ENCODE peak calls at places on chromosomes 2 and 18, in six cellular contexts. Q is GM12865, R is OCI-LY7, D is ovary, B is PC-9, G is astrocyte of the spinal cord. I is an unnamed sample.
A peak's percentile ranks its signal among the peaks of the same experiment; 100 is the strongest.

GRCh38 chr18:3541549-3542386 is 91.8 kb downstream of the TGIF1 start:
- DNase-seq in Q (peak; percentile 46), R (no peak), D (no peak), B (peak; percentile 14), G (no peak), I (peak; percentile 51)

GRCh38 chr18:845152-845819 is 33.2 kb upstream of the YES1 start:
- DNase-seq in Q (no peak), R (no peak), D (no peak), B (no peak), G (peak; percentile 63), I (no peak)

GRCh38 chr2:162244559-162245031 is 1.4 kb upstream of the FAP start:
- DNase-seq in Q (no peak), R (no peak), D (no peak), B (peak; percentile 67), G (peak; percentile 92), I (no peak)

GRCh38 chr2:206011018-206011614 is 74.9 kb downstream of the INO80D start:
- DNase-seq in Q (no peak), R (no peak), D (no peak), B (no peak), G (no peak), I (no peak)

GRCh38 chr2:161651547-161651946 is 27.3 kb downstream of the SLC4A10 start:
- DNase-seq in Q (no peak), R (no peak), D (no peak), B (no peak), G (no peak), I (no peak)

GRCh38 chr18:46400449-46400848 is 256.6 kb downstream of the LOXHD1 start:
- DNase-seq in Q (peak; percentile 36), R (no peak), D (no peak), B (no peak), G (no peak), I (no peak)

GRCh38 chr2:199228887-199229819 is 228.6 kb downstream of the SATB2 start:
- DNase-seq in Q (peak; percentile 88), R (no peak), D (no peak), B (peak; percentile 50), G (peak; percentile 96), I (peak; percentile 52)

GRCh38 chr2:27118525-27119329 is at the start of gene CGREF1:
- DNase-seq in Q (peak; percentile 34), R (no peak), D (no peak), B (no peak), G (no peak), I (peak; percentile 18)

GRCh38 chr2:168156661-168157060 is 90.7 kb downstream of the STK39 start:
- DNase-seq in Q (no peak), R (no peak), D (no peak), B (no peak), G (peak; percentile 40), I (peak; percentile 12)

GRCh38 chr2:96642564-96643350 is at the start of gene FER1L5:
- DNase-seq in Q (no peak), R (no peak), D (peak; percentile 52), B (no peak), G (peak; percentile 59), I (no peak)

GRCh38 chr2:95165030-95165370 is 609 bp upstream of the ZNF2 start:
- DNase-seq in Q (no peak), R (no peak), D (no peak), B (no peak), G (no peak), I (no peak)

GRCh38 chr2:95159690-95160449 is at the start of gene ZNF514:
- DNase-seq in Q (peak; percentile 88), R (peak; percentile 68), D (peak; percentile 79), B (peak; percentile 72), G (peak; percentile 67), I (peak; percentile 80)

GRCh38 chr2:95166065-95166763 is 605 bp downstream of the ZNF2 start:
- DNase-seq in Q (no peak), R (no peak), D (no peak), B (no peak), G (no peak), I (no peak)

DNA sequence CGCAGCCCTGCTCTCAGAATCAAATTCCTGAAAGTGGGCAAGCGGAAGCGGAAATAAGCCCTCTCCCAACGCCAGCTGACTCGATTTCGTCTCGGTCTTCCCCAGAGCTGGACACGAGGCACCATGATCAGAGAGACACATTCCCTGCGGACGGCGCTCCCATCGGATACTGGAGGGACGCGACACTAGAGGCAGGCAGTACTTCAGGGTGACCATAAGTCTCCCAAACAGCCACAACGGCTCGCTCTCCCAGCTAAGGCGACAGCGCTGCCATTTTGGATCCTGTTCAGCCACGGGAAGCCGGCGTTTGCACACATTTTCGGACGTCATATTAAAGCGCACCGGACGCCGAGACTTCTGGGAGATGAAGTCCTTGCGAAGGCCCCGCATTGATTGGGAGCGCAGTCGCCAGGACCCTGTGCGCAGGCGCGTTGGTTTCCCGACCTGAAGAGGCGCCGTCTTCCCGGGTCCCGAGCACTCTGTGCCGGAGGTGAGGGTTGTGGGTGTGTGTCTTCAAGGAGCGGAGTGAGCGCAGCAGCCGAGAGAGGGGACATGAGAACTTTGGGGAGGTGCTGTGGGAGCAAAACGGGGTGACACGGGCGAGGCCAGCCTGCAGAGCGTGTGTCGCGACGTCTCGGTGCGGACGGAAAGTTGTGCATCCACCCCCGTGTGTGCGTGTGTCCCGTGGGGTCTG is at the start of gene ZNF2:
- DNase-seq in Q (peak; percentile 98), R (peak; percentile 98), D (peak; percentile 98), B (peak; percentile 97), G (peak; percentile 98), I (peak; percentile 98)
- TF ChIP-seq CTCF in Q (no peak), R (no peak), D (no peak), B (no peak), G (no peak), I (no peak)

GRCh38 chr2:209323738-209324137 is 100.1 kb upstream of the MAP2 start:
- DNase-seq in Q (no peak), R (no peak), D (no peak), B (no peak), G (no peak), I (no peak)

GRCh38 chr2:209321076-209321475 is 102.8 kb upstream of the MAP2 start:
- DNase-seq in Q (no peak), R (no peak), D (no peak), B (no peak), G (peak; percentile 46), I (no peak)

GRCh38 chr2:209321581-209321980 is 102.3 kb upstream of the MAP2 start:
- DNase-seq in Q (no peak), R (no peak), D (no peak), B (no peak), G (no peak), I (no peak)

GRCh38 chr2:209322905-209323517 is 100.8 kb upstream of the MAP2 start:
- DNase-seq in Q (no peak), R (no peak), D (no peak), B (no peak), G (no peak), I (no peak)

GRCh38 chr2:209322041-209322440 is 101.8 kb upstream of the MAP2 start:
- DNase-seq in Q (no peak), R (no peak), D (no peak), B (no peak), G (no peak), I (no peak)
- TF ChIP-seq CTCF in Q (no peak), R (peak; percentile 33), D (no peak), B (peak; percentile 39), G (no peak), I (no peak)

DNA sequence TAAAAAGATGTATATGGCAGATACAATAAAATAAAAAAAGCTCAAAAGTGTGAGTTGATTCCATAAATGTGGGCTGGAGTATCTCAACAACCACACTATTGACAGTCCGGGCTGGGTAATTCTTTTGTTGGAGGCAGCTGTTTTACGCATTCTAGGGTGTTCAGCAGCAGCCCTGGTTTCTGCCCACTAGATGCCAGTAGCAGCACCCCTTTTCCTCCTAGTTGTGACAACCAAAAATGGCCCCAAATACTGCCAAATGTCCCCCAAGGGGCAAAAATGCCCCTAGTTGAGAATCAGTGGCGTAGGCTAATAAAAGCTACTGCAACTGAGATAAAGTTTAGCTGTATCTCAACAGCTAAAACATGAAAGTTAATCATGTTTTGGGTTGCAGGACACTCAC is 44.7 kb downstream of the CHMP3 start:
- DNase-seq in Q (peak; percentile 15), R (peak; percentile 4), D (no peak), B (no peak), G (no peak), I (peak; percentile 52)
- TF ChIP-seq CTCF in Q (peak; percentile 12), R (peak; percentile 51), D (no peak), B (no peak), G (peak; percentile 38), I (peak; percentile 50)

GRCh38 chr2:12048551-12048950 is 302.1 kb downstream of the LPIN1 start:
- DNase-seq in Q (peak; percentile 57), R (peak; percentile 86), D (no peak), B (no peak), G (no peak), I (peak; percentile 23)
- TF ChIP-seq CTCF in Q (peak; percentile 42), R (peak; percentile 84), D (no peak), B (no peak), G (peak; percentile 10), I (no peak)

DNA sequence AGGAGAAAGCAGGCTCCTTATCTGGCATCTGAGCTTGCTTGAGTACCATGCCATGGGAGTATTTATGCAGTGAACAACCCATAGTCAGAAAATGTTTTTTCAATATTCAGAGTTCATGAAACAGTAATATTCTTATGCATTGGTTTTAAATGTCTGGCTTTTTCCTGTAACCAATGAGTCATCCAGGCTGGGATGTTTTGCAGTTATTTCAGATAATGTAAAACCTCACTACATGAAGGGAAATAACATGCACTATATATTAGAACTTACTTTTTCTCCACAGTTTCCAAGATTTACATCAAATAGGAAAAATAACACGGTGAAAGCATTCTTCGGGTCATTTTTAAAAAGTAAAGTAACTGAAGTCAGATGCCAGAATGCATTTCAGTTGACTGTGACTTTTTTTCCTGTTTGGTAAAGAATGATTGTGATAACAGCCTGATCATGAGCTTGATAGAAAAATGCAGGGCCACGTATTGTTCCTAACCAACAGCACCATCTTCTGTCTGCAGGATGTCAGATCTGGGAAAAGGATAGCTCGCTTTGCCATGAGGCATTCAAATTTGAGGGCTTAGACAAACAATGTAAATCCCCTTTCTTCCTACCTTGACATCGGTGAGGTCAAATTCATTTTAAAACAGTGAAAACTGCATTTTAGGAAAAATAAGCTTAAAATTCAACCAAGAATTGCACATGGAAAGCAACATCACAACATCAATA is 152.8 kb downstream of the DSC3 start:
- DNase-seq in Q (peak; percentile 1), R (peak; percentile 0), D (no peak), B (peak; percentile 4), G (peak; percentile 50), I (no peak)
- TF ChIP-seq CTCF in Q (peak; percentile 19), R (peak; percentile 24), D (no peak), B (no peak), G (peak; percentile 47), I (no peak)

I was measured in activated CD8-positive, alpha-beta T cell treated with anti-CD3 and anti-CD28 coated beads for 36 hours.